ENCODE peak calls at places on chromosome 22, in nine cellular contexts. D is right atrium auricular region, V is fibroblast of villous mesenchyme, U is GM12878, Y is BJ, O is fibroblast of mammary gland, P is AG09309, G is right lobe of liver, Z is HepG2. M is an unnamed sample.

GRCh38 chr22:50551160-50551752 is 5.6 kb downstream of the KLHDC7B start:
- DNase-seq in U (no peak), O (no peak), D (no peak), V (peak; percentile 38), Y (no peak), G (peak; percentile 45), Z (no peak), P (no peak), M (no peak)

GRCh38 chr22:29102300-29102699 is 29.5 kb downstream of the KREMEN1 start:
- DNase-seq in P (no peak), G (no peak), V (no peak), D (no peak), U (no peak), Z (no peak), O (no peak), Y (no peak), M (no peak)

GRCh38 chr22:29199702-29200400 is 5.8 kb upstream of the EMID1 start:
- DNase-seq in V (no peak), G (peak; percentile 37), Z (no peak), Y (no peak), P (no peak), O (no peak), D (no peak), U (no peak), M (no peak)

GRCh38 chr22:22032099-22032905 is 49.7 kb upstream of the TOP3B start:
- DNase-seq in Y (no peak), U (no peak), G (no peak), P (no peak), D (no peak), Z (no peak), O (no peak), V (no peak), M (no peak)

GRCh38 chr22:39428597-39429071 is 28.2 kb upstream of the MGAT3 start:
- DNase-seq in G (peak; percentile 30), V (no peak), D (no peak), O (no peak), Y (no peak), P (no peak), Z (no peak), U (no peak), M (no peak)

GRCh38 chr22:49183826-49184216 is 643.9 kb downstream of the BRD1 start:
- DNase-seq in G (no peak), V (no peak), Z (no peak), Y (no peak), D (no peak), U (no peak), O (no peak), P (no peak), M (no peak)

GRCh38 chr22:47337161-47337621 is 574.7 kb downstream of the TBC1D22A start:
- DNase-seq in Y (peak; percentile 32), U (no peak), D (peak; percentile 42), Z (peak; percentile 39), V (peak; percentile 84), G (no peak), O (peak; percentile 47), P (peak; percentile 56), M (no peak)

GRCh38 chr22:46806789-46807188 is 44.3 kb downstream of the TBC1D22A start:
- DNase-seq in U (no peak), Z (no peak), O (no peak), P (no peak), V (no peak), Y (no peak), D (peak; percentile 32), G (no peak), M (no peak)

GRCh38 chr22:37206841-37207821 is 5.1 kb downstream of the SSTR3 start:
- DNase-seq in O (no peak), P (no peak), G (peak; percentile 49), Y (no peak), U (no peak), D (no peak), V (no peak), Z (no peak), M (peak; percentile 29)

GRCh38 chr22:26616650-26617049 is 1.2 kb downstream of the CRYBB1 start:
- DNase-seq in P (no peak), O (no peak), G (no peak), D (no peak), U (no peak), Z (no peak), V (no peak), Y (no peak), M (no peak)

GRCh38 chr22:17570851-17571631 is 7.7 kb downstream of the SLC25A18 start:
- DNase-seq in G (peak; percentile 70), D (peak; percentile 95), V (peak; percentile 95), Z (no peak), Y (peak; percentile 49), P (no peak), O (peak; percentile 98), U (no peak), M (no peak)

DNA sequence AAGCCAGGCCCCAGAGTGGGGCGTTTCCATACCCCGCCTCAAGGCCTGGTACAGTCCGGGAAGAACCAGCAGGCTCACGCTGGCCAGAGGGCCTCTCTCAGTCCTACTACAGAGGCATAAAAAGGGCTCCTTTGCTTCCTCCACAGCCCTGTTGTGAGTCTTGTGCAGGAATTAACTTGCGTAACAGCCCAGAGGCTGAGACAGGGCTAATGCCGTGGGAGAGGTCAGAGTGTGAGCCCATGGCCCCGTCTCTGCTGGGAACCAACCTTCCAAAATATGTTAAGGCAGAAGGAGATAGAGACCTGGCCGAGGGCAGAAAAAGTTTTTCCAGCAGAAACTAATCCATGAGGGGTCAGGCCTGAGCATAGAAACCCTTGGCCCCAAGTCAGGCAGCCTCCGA is 19.9 kb upstream of the TMEM184B start:
- DNase-seq in Z (no peak), Y (no peak), D (no peak), G (no peak), U (no peak), O (peak; percentile 61), V (peak; percentile 96), P (no peak), M (no peak)
- TF ChIP-seq CTCF in Z (no peak), Y (no peak), D (no peak), G (no peak), U (no peak), O (no peak), V (peak; percentile 14), P (no peak), M (no peak)

DNA sequence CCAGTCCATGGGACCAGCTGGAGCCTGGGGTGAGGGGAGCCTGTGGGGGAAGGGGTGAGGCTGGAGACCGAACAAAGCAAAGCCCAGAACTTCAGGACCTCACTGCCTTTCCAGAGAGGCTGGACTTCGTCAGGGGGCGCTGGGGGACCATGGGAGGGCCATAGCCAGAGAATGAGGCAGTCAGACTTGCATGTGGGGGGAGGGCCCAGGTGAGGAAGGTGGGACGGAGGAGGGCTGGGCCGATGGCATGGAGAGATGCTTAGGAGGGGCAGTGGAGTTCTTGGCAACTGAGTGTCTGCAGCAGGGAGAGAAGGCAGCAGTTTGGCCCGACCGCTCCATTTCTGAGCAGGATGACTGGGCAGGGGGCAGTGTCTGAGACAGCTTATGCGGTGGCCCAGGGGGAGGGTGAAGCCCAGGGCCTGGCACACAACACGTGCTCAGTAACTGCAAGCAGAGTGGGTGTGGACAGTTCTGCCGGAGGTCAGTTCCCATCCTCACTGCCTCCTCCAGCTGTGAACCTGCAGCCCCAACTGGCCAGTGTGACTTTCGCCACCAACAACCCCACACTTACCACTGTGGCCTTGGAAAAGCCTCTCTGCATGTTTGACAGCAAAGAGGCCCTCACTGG is 796 bp downstream of the UPK3A start:
- DNase-seq in V (no peak), U (no peak), G (no peak), Y (no peak), O (no peak), Z (no peak), D (no peak), P (no peak), M (no peak)
- TF ChIP-seq CTCF in V (no peak), U (no peak), G (no peak), Y (no peak), O (no peak), Z (peak; percentile 82), D (no peak), P (no peak), M (no peak)

DNA sequence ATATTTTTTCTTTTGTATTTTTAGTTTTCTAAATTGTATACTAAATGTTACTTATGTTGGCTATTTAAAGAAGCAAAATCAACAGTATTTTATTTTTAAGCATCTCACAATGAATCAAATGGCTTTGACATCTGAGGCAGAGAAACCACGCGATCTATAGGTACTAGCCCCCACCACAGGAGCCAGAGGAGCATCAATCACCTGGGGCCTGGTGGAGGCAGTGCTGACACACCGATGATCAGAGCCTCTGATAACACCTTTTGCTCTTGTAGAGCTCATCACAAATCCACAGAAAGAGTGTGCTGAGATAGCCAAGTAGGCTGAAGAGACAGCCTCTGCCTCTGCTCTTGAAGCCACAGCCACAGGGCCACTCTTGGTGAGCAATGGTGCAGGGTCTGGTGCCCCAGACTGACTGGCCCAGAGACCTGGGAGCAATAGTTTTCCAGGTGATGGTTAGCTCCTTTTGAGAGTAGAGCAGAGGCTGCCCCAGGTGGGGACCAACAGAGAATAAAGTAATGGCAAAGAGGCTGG is 25.2 kb downstream of the HIRA start:
- DNase-seq in Z (no peak), P (no peak), Y (no peak), U (no peak), D (no peak), V (no peak), G (no peak), O (no peak), M (no peak)
- TF ChIP-seq CTCF in Z (no peak), P (no peak), Y (no peak), U (no peak), D (no peak), V (no peak), G (no peak), O (no peak), M (no peak)

GRCh38 chr22:28008649-28009048 is 89.6 kb upstream of the PITPNB start:
- DNase-seq in P (no peak), Y (no peak), Z (no peak), V (no peak), D (no peak), U (no peak), O (no peak), G (no peak), M (no peak)

GRCh38 chr22:28012811-28013460 is 93.9 kb upstream of the PITPNB start:
- DNase-seq in G (peak; percentile 31), P (no peak), O (no peak), Z (no peak), Y (no peak), U (no peak), V (no peak), D (no peak), M (no peak)

GRCh38 chr22:28006271-28006670 is 87.2 kb upstream of the PITPNB start:
- DNase-seq in G (no peak), D (no peak), P (no peak), Y (no peak), U (no peak), V (no peak), Z (no peak), O (no peak), M (no peak)

GRCh38 chr22:28008056-28008455 is 89.0 kb upstream of the PITPNB start:
- DNase-seq in P (no peak), V (no peak), G (no peak), D (no peak), Y (no peak), U (no peak), O (no peak), Z (no peak), M (no peak)

DNA sequence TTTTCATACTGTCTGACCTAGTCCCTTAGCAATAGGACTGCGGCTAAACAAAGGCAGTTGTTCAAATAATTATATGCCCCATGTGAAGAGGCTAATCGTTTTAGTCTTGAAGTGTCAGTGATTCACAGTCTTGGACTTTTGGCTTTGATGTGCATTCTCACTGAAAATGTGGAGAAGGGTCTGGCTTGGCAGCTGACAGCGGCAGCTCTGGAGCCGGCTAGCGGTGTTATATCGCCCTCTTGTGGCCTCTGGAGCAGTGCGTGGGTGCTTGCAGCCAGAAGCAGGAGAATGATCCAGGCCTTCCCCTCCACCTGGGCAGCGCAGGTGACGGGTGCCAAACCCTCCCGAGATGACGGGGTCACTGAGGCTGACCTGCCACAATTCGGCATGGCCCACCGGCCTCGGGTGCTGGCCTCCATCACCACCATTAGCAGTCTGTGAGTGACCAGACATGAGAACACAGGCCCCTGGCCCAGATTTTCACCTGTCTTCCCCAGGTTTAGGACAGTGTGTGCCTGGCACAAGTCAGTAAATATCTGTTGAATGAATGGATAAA is 90.3 kb upstream of the PITPNB start:
- DNase-seq in V (peak; percentile 80), D (no peak), G (peak; percentile 74), U (peak; percentile 9), O (peak; percentile 74), P (peak; percentile 53), Z (peak; percentile 34), Y (peak; percentile 35), M (peak; percentile 52)
- TF ChIP-seq CTCF in V (peak; percentile 96), D (peak; percentile 81), G (peak; percentile 95), U (peak; percentile 95), O (peak; percentile 94), P (peak; percentile 99), Z (peak; percentile 96), Y (peak; percentile 96), M (peak; percentile 64)

M was measured in Peyer's patch.